ENCODE peak calls at places on chromosomes 12 and 14, in seven cellular contexts. Q is fibroblast of the aortic adventitia, L is GM10248, C is H9, K is lower leg skin, D is progenitor cell of endocrine pancreas, R is K562. Y is an unnamed sample.

GRCh38 chr12:53991077-53991460 is 6.1 kb downstream of the HOXC10 start:
- DNase-seq in Q (peak), L (no peak), C (no peak), K (peak), D (no peak), R (no peak), Y (no peak)

GRCh38 chr14:20583142-20583541 is 4.7 kb downstream of the RNASE11 start:
- DNase-seq in Q (no peak), L (no peak), C (no peak), K (no peak), D (no peak), R (no peak), Y (no peak)

GRCh38 chr14:24255438-24255837 is 7.5 kb downstream of the TGM1 start:
- DNase-seq in Q (no peak), L (no peak), C (no peak), K (no peak), D (no peak), R (no peak), Y (no peak)

GRCh38 chr14:54814076-54814475 is 88.5 kb downstream of the GCH1 start:
- DNase-seq in Q (no peak), L (no peak), C (peak), K (no peak), D (no peak), R (peak), Y (no peak)

GRCh38 chr14:42779024-42779423 is 1172.3 kb downstream of the LRFN5 start:
- DNase-seq in Q (no peak), L (no peak), C (no peak), K (no peak), D (no peak), R (no peak), Y (peak)

GRCh38 chr12:32051511-32052299 is 54.9 kb upstream of the BICD1 start:
- DNase-seq in Q (peak), L (no peak), C (no peak), K (peak), D (no peak), R (no peak), Y (peak)

GRCh38 chr12:34219046-34219770 is 196.9 kb downstream of the ALG10 start:
- DNase-seq in Q (no peak), L (no peak), C (no peak), K (peak), D (no peak), R (no peak), Y (no peak)

GRCh38 chr14:52111583-52111982 is 42.7 kb upstream of the NID2 start:
- DNase-seq in Q (peak), L (no peak), C (no peak), K (no peak), D (no peak), R (no peak), Y (peak)

GRCh38 chr12:68919581-68920239 is 13.3 kb downstream of the CPM start:
- DNase-seq in Q (peak), L (no peak), C (no peak), K (no peak), D (no peak), R (no peak), Y (no peak)

GRCh38 chr12:53078425-53079225 is 565 bp downstream of the SPRYD3 start:
- DNase-seq in Q (peak), L (no peak), C (no peak), K (no peak), D (no peak), R (no peak), Y (peak)

GRCh38 chr14:77012193-77012592 is 16.3 kb downstream of the IRF2BPL start:
- DNase-seq in Q (no peak), L (no peak), C (no peak), K (no peak), D (no peak), R (no peak), Y (no peak)

GRCh38 chr14:92625213-92625612 is 111.6 kb downstream of the RIN3 start:
- DNase-seq in Q (peak), L (no peak), C (no peak), K (no peak), D (no peak), R (no peak), Y (peak)

GRCh38 chr14:77985235-77985634 is 184.9 kb upstream of the NRXN3 start:
- DNase-seq in Q (peak), L (no peak), C (no peak), K (no peak), D (no peak), R (no peak), Y (peak)

GRCh38 chr12:66275040-66275439 is 27.3 kb upstream of the HELB start:
- DNase-seq in Q (no peak), L (no peak), C (no peak), K (no peak), D (no peak), R (no peak), Y (no peak)

GRCh38 chr12:3218846-3219632 is 141.9 kb downstream of the TSPAN9 start:
- DNase-seq in Q (no peak), L (no peak), C (no peak), K (no peak), D (no peak), R (no peak), Y (no peak)

GRCh38 chr14:53796734-53797133 is 159.9 kb downstream of the BMP4 start:
- DNase-seq in Q (no peak), L (no peak), C (no peak), K (no peak), D (no peak), R (no peak), Y (no peak)

GRCh38 chr14:53791116-53791515 is 165.5 kb downstream of the BMP4 start:
- DNase-seq in Q (no peak), L (no peak), C (no peak), K (no peak), D (no peak), R (no peak), Y (no peak)

GRCh38 chr14:53793790-53794560 is 162.7 kb downstream of the BMP4 start:
- DNase-seq in Q (peak), L (no peak), C (no peak), K (no peak), D (no peak), R (no peak), Y (peak)

DNA sequence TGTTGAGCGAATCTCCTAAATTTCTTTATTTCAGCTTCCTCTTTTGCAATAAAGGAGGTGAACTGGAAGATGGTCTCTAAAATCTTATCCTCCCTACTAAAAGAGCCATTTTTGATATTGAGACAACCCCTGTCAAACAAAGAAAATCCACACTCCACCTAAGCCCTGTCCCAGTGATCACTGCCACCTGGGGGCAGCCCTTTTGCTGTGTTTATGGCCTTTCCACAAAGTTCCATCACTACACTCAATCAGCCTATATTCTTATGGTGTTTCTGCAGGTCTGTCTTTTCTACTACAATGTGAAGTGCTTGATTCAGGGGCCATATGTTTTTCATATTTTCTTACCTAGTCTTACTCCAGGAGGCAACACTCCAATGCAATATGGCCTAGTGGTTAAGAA is 163.7 kb downstream of the BMP4 start:
- DNase-seq in Q (no peak), L (no peak), C (no peak), K (no peak), D (no peak), R (no peak), Y (peak)
- TF ChIP-seq CTCF in Q (peak), L (peak), C (peak), K (no peak), D (no peak), R (no peak), Y (no peak)

DNA sequence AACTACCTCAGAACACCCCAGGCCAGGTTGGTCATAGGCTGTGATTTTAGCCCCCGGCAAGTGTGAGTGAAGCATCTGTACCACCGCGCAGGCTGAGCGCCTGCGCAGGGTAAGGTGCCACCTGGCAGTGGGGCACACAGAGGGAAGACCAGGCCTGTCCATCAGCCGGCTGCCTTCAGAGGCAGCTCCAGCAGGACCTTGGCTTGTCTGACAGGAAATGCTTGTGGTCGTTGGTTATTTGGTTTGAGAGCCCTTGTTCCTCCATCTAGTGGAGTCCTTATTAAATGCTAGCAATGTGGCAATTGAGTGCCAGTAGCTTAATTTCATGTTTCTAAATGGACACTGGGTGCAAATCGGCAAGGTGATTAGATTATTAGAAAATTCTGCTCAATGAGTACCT is 27.5 kb downstream of the SLC25A29 start:
- DNase-seq in Q (peak), L (peak), C (no peak), K (peak), D (no peak), R (no peak), Y (peak)
- TF ChIP-seq CTCF in Q (peak), L (no peak), C (no peak), K (no peak), D (no peak), R (no peak), Y (no peak)

GRCh38 chr12:106790020-106790419 is 15.5 kb downstream of the RIC8B start:
- DNase-seq in Q (no peak), L (no peak), C (no peak), K (no peak), D (no peak), R (no peak), Y (peak)
- TF ChIP-seq CTCF in Q (no peak), L (peak), C (no peak), K (no peak), D (peak), R (peak), Y (no peak)

GRCh38 chr12:120767071-120768024 is 41.7 kb downstream of the ACADS start:
- DNase-seq in Q (no peak), L (peak), C (no peak), K (no peak), D (no peak), R (no peak), Y (no peak)
- TF ChIP-seq CTCF in Q (no peak), L (no peak), C (no peak), K (no peak), D (no peak), R (no peak), Y (no peak)

GRCh38 chr12:72236071-72236705 is 36.0 kb upstream of the TRHDE start:
- DNase-seq in Q (peak), L (no peak), C (no peak), K (no peak), D (no peak), R (no peak), Y (no peak)
- TF ChIP-seq CTCF in Q (no peak), L (no peak), C (no peak), K (no peak), D (no peak), R (no peak), Y (no peak)

GRCh38 chr12:27840229-27840999 is 60.4 kb upstream of the MANSC4 start:
- DNase-seq in Q (peak), L (no peak), C (no peak), K (no peak), D (no peak), R (no peak), Y (peak)
- TF ChIP-seq CTCF in Q (peak), L (no peak), C (peak), K (no peak), D (peak), R (peak), Y (peak)

DNA sequence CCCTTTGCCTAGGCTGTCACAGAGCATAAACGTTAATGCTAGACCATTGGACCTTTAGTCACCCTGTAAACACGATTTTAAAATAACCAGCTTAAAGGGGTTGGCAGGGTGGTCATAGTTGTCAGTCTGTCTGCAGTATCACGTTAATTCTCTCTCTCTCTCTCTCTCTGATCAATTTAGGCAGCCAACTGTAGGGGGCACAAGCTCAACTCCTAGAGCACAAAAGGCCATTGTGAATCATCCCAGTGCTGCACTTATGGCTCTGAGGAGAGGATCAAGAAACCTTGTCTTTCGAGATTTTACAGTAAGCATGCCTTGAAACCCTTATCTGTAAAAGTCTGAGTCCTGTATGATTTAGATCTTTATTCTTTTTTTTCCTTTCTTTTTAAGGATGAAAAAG is 97.1 kb downstream of the SCAF11 start:
- DNase-seq in Q (no peak), L (no peak), C (peak), K (no peak), D (no peak), R (peak), Y (no peak)
- TF ChIP-seq CTCF in Q (no peak), L (no peak), C (peak), K (no peak), D (peak), R (peak), Y (peak)

GRCh38 chr14:75477881-75478280 is 44.4 kb upstream of the BATF start:
- DNase-seq in Q (no peak), L (no peak), C (no peak), K (peak), D (no peak), R (no peak), Y (no peak)

GRCh38 chr14:75471059-75471458 is 43.2 kb downstream of the JDP2 start:
- DNase-seq in Q (no peak), L (no peak), C (no peak), K (no peak), D (no peak), R (no peak), Y (no peak)

GRCh38 chr14:75482366-75482765 is 39.9 kb upstream of the BATF start:
- DNase-seq in Q (no peak), L (no peak), C (no peak), K (no peak), D (no peak), R (no peak), Y (no peak)

GRCh38 chr14:75479770-75480600 is 42.3 kb upstream of the BATF start:
- DNase-seq in Q (no peak), L (peak), C (peak), K (peak), D (no peak), R (no peak), Y (no peak)

GRCh38 chr14:75476274-75476995 is 45.8 kb upstream of the BATF start:
- DNase-seq in Q (no peak), L (no peak), C (peak), K (no peak), D (no peak), R (no peak), Y (no peak)
- TF ChIP-seq CTCF in Q (no peak), L (no peak), C (no peak), K (no peak), D (no peak), R (no peak), Y (no peak)

GRCh38 chr12:111424793-111425251 is 19.1 kb downstream of the SH2B3 start:
- DNase-seq in Q (no peak), L (no peak), C (peak), K (no peak), D (no peak), R (no peak), Y (no peak)
- TF ChIP-seq CTCF in Q (no peak), L (peak), C (peak), K (no peak), D (peak), R (no peak), Y (no peak)

Y was measured in MCF 10A.